ENCODE peak calls at places on chromosomes 7 and 10, in eight cellular contexts. D, P, Z, J, Y, L, N and E are unnamed samples.
A peak's percentile ranks its signal among the peaks of the same experiment; 100 is the strongest.

GRCh38 chr7:102008535-102009262 is 191.3 kb downstream of the CUX1 start:
- DNase-seq in D (peak; percentile 30), P (no peak), Z (peak; percentile 60), J (no peak), Y (no peak), L (no peak), N (no peak), E (no peak)

GRCh38 chr7:155166108-155166507 is 96.0 kb downstream of the HTR5A start:
- DNase-seq in D (no peak), P (no peak), Z (no peak), J (no peak), Y (no peak), L (no peak), N (no peak), E (no peak)

GRCh38 chr7:37391791-37392672 is 56.6 kb downstream of the ELMO1 start:
- DNase-seq in D (no peak), P (no peak), Z (no peak), J (no peak), Y (no peak), L (no peak), N (no peak), E (no peak)

GRCh38 chr10:124152139-124152780 is 58.9 kb upstream of the CHST15 start:
- DNase-seq in D (peak; percentile 77), P (no peak), Z (peak; percentile 80), J (no peak), Y (peak; percentile 86), L (peak; percentile 87), N (no peak), E (no peak)

GRCh38 chr10:96496281-96496925 is 17.3 kb downstream of the TLL2 start:
- DNase-seq in D (peak; percentile 69), P (no peak), Z (peak; percentile 35), J (peak; percentile 35), Y (peak; percentile 65), L (no peak), N (no peak), E (no peak)

GRCh38 chr10:71658349-71658745 is 61.2 kb downstream of the C10orf105 start:
- DNase-seq in D (no peak), P (no peak), Z (no peak), J (no peak), Y (no peak), L (no peak), N (no peak), E (no peak)

GRCh38 chr10:11951695-11952094 is 90.9 kb downstream of the UPF2 start:
- DNase-seq in D (no peak), P (no peak), Z (no peak), J (no peak), Y (no peak), L (no peak), N (no peak), E (no peak)

GRCh38 chr10:113680172-113681111 is 730 bp downstream of the CASP7 start:
- DNase-seq in D (peak; percentile 48), P (no peak), Z (peak; percentile 69), J (peak; percentile 69), Y (peak; percentile 78), L (no peak), N (peak; percentile 58), E (peak; percentile 48)

GRCh38 chr7:311796-312195 is 21.8 kb downstream of the FOXL3 start:
- DNase-seq in D (no peak), P (no peak), Z (no peak), J (no peak), Y (no peak), L (no peak), N (no peak), E (no peak)

GRCh38 chr10:78575400-78575799 is 493.4 kb upstream of the ZMIZ1 start:
- DNase-seq in D (no peak), P (no peak), Z (no peak), J (no peak), Y (no peak), L (no peak), N (no peak), E (no peak)

GRCh38 chr7:134212576-134213546 is 85.7 kb downstream of the LRGUK start:
- DNase-seq in D (no peak), P (no peak), Z (no peak), J (no peak), Y (peak; percentile 5), L (no peak), N (no peak), E (no peak)

GRCh38 chr10:110361800-110362456 is 57.2 kb upstream of the SMNDC1 start:
- DNase-seq in D (no peak), P (no peak), Z (no peak), J (no peak), Y (no peak), L (no peak), N (peak; percentile 47), E (no peak)

GRCh38 chr10:77195101-77195500 is 442.5 kb downstream of the KCNMA1 start:
- DNase-seq in D (peak; percentile 35), P (no peak), Z (peak; percentile 100), J (no peak), Y (peak; percentile 88), L (no peak), N (no peak), E (no peak)

GRCh38 chr10:89129850-89130396 is 77.2 kb downstream of the CH25H start:
- DNase-seq in D (no peak), P (peak; percentile 48), Z (peak; percentile 79), J (no peak), Y (peak; percentile 92), L (no peak), N (no peak), E (no peak)

DNA sequence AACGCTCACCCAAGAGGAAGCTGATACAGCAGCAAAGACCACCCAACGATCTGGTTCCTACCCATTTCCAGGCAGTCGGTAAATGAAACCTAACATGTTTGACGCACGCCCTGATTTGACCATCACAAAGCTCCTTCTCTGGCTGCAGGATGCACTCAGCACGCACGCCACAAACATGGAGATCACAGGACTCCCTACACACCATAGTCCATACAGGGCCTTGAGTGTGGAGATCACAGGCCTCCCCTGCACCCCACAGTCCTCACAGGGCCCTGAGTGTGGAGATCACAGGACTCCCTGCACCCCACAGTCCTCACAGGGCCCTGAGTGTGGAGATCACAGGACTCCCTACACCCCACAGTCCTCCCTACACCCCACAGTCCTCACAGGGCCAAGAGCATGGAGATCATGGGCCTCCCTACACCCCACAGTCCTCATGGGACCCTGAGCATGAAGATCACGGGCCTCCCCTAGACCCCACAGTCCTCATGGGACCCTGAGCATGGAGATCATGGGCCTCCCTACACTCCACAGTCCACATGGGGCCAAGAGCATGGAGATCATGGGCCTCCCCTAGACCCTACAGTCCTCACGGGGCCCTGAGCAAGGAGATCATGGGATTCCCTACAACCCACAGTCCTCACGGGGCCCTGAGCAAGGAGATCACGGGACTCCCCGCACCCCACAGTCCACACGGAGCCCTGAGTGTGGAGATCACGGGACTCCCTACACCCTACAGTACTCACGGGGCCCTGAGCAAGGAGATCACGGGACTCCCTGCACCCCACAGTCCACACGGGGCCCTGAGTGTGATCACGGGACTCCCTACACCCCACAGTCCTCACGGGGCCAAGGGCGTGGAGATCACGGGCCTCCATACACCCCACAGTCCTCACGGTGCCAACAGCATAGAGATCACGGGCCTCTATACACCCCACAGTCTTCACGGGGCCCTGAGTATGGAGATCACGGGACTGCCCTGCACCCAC is 409.2 kb downstream of the DNAJB6 start:
- DNase-seq in D (no peak), P (no peak), Z (no peak), J (no peak), Y (no peak), L (no peak), N (no peak), E (no peak)
- H3K9me3 ChIP-seq in D (no peaks in the 10 kb centered on the region), P (no peaks in the 10 kb centered on the region), Z (no peaks in the 10 kb centered on the region), J (no peaks in the 10 kb centered on the region), Y (no peaks in the 10 kb centered on the region), L (no peaks in the 10 kb centered on the region), N (no peaks in the 10 kb centered on the region), E (no peaks in the 10 kb centered on the region)

GRCh38 chr7:132247995-132248618 is 328.2 kb downstream of the PLXNA4 start:
- DNase-seq in D (no peak), P (no peak), Z (no peak), J (no peak), Y (no peak), L (no peak), N (no peak), E (no peak)

GRCh38 chr7:132248841-132249590 is 327.3 kb downstream of the PLXNA4 start:
- DNase-seq in D (no peak), P (no peak), Z (no peak), J (no peak), Y (no peak), L (no peak), N (no peak), E (no peak)

GRCh38 chr7:132251327-132251659 is 325.0 kb downstream of the PLXNA4 start:
- DNase-seq in D (peak; percentile 27), P (no peak), Z (peak; percentile 79), J (no peak), Y (no peak), L (no peak), N (no peak), E (no peak)

GRCh38 chr7:132249591-132249971 is 326.7 kb downstream of the PLXNA4 start:
- DNase-seq in D (peak; percentile 54), P (peak; percentile 40), Z (peak; percentile 38), J (peak; percentile 67), Y (peak; percentile 19), L (no peak), N (no peak), E (no peak)

GRCh38 chr7:132250480-132251326 is 325.6 kb downstream of the PLXNA4 start:
- DNase-seq in D (no peak), P (no peak), Z (no peak), J (no peak), Y (no peak), L (no peak), N (no peak), E (no peak)
- H3K27ac ChIP-seq in D (no peak overlapping the region), P (no peak overlapping the region), Z (peak overlapping the region; percentile 68), J (no peak overlapping the region), Y (no peak overlapping the region), L (no peak overlapping the region), N (no peak overlapping the region), E (no peak overlapping the region)

DNA sequence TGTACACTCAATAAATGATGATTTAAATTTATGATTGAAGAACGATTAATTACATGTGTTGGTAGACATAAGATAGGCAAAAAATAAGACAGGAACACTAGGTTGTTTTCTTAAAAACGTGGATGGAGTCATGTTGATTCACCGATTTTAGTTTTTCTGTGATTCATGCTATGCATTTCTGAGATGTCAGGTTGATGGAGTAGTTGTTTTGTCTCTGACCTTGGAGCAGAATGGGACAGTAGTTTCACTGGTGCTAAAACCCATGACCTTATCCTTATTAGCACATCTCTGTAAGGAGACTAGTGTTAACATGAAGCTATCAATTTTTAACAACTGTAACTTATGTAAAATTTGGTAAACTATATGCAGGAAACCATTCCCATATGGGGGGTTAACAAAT is 611.6 kb upstream of the FZD8 start:
- DNase-seq in D (no peak), P (no peak), Z (no peak), J (no peak), Y (peak; percentile 15), L (no peak), N (no peak), E (no peak)
- H3K9me2 ChIP-seq in D (no peaks in the 10 kb centered on the region), P (no peaks in the 10 kb centered on the region), Z (peaks cover 11% of the 10 kb centered on the region), J (no peaks in the 10 kb centered on the region), Y (no peaks in the 10 kb centered on the region), L (no peaks in the 10 kb centered on the region), N (peaks cover 2% of the 10 kb centered on the region), E (no peaks in the 10 kb centered on the region)

GRCh38 chr10:37010741-37011140 is 114.7 kb upstream of the ANKRD30A start:
- DNase-seq in D (no peak), P (no peak), Z (peak; percentile 42), J (no peak), Y (no peak), L (no peak), N (no peak), E (no peak)
- H3K9me3 ChIP-seq in D (no peaks in the 10 kb centered on the region), P (no peaks in the 10 kb centered on the region), Z (no peaks in the 10 kb centered on the region), J (no peaks in the 10 kb centered on the region), Y (no peaks in the 10 kb centered on the region), L (peaks cover 25% of the 10 kb centered on the region), N (no peaks in the 10 kb centered on the region), E (no peaks in the 10 kb centered on the region)